ENCODE peak calls at places on chromosomes 5 and 9, in four cellular contexts. G, W, M and Z are unnamed samples.

GRCh38 chr5:104951829-104952228 is 1389.2 kb upstream of the NUDT12 start:
- DNase-seq in G (no peak), W (no peak), M (no peak), Z (no peak)

GRCh38 chr5:80275347-80275746 is 19.5 kb upstream of the SERINC5 start:
- DNase-seq in G (peak; percentile 30), W (no peak), M (peak; percentile 47), Z (no peak)

GRCh38 chr9:123349691-123350480 is 6.1 kb upstream of the CRB2 start:
- DNase-seq in G (peak; percentile 28), W (peak; percentile 84), M (peak; percentile 63), Z (peak; percentile 79)

GRCh38 chr5:44389410-44389879 is at the start of gene FGF10:
- DNase-seq in G (peak; percentile 1), W (peak; percentile 72), M (no peak), Z (peak; percentile 41)

GRCh38 chr5:116671211-116671736 is 96.7 kb upstream of the SEMA6A start:
- DNase-seq in G (no peak), W (no peak), M (no peak), Z (no peak)

GRCh38 chr5:180130291-180130869 is 58.8 kb upstream of the RNF130 start:
- DNase-seq in G (no peak), W (no peak), M (no peak), Z (no peak)

GRCh38 chr5:163473613-163474243 is 13.3 kb downstream of the HMMR start:
- DNase-seq in G (peak; percentile 20), W (no peak), M (peak; percentile 33), Z (no peak)

GRCh38 chr9:35481347-35481975 is 8.4 kb upstream of the RUSC2 start:
- DNase-seq in G (peak; percentile 43), W (peak; percentile 59), M (peak; percentile 82), Z (no peak)